ENCODE peak calls at places on chromosomes 1 and 21, in four cellular contexts. N is right lobe of liver, I is PC-3, K is dorsolateral prefrontal cortex. L is an unnamed sample.

GRCh38 chr1:247281001-247281574 is 25.2 kb downstream of the VN1R5 start:
- DNase-seq in N (no peak), I (no peak), K (no peak), L (no peak)

GRCh38 chr1:76474922-76475321 is 392.4 kb upstream of the ST6GALNAC5 start:
- DNase-seq in I (no peak), N (no peak), K (no peak), L (no peak)

GRCh38 chr1:234605983-234606730 is 3.8 kb downstream of the IRF2BP2 start:
- DNase-seq in K (no peak), N (peak), I (peak), L (no peak)

GRCh38 chr1:90616395-90616794 is 100.7 kb downstream of the BARHL2 start:
- DNase-seq in K (no peak), I (peak), N (no peak), L (no peak)

GRCh38 chr21:18869105-18869504 is 465.5 kb upstream of the TMPRSS15 start:
- DNase-seq in K (no peak), I (no peak), N (no peak), L (no peak)

GRCh38 chr1:155389831-155390230 is 69.1 kb downstream of the RUSC1 start:
- DNase-seq in K (no peak), I (peak), N (no peak), L (no peak)

GRCh38 chr1:8378202-8378601 is 60.3 kb downstream of the SLC45A1 start:
- DNase-seq in I (no peak), N (no peak), K (no peak), L (no peak)

GRCh38 chr1:169925505-169926482 is 32.1 kb upstream of the SCYL3 start:
- DNase-seq in K (no peak), N (no peak), I (peak), L (no peak)

GRCh38 chr1:118927826-118928225 is 60.3 kb downstream of the TBX15 start:
- DNase-seq in N (no peak), K (no peak), I (no peak), L (no peak)

GRCh38 chr1:217881607-217882332 is 250.6 kb downstream of the SPATA17 start:
- DNase-seq in K (peak), N (no peak), I (peak), L (no peak)

GRCh38 chr1:167661527-167662436 is 31.8 kb downstream of the RCSD1 start:
- DNase-seq in I (peak), N (no peak), K (no peak), L (no peak)

GRCh38 chr21:34008618-34009017 is 64.8 kb upstream of the MRPS6 start:
- DNase-seq in I (no peak), N (no peak), K (no peak), L (no peak)

GRCh38 chr1:3366181-3367051 is 88.0 kb upstream of the ARHGEF16 start:
- DNase-seq in I (peak), N (no peak), K (peak), L (no peak)

GRCh38 chr21:46182548-46183336 is 1.5 kb downstream of the SPATC1L start:
- DNase-seq in K (no peak), N (no peak), I (no peak), L (no peak)

GRCh38 chr21:46180079-46180722 is 4.1 kb downstream of the SPATC1L start:
- DNase-seq in I (no peak), N (no peak), K (no peak), L (no peak)

GRCh38 chr21:46180778-46181391 is 3.4 kb downstream of the SPATC1L start:
- DNase-seq in I (no peak), K (no peak), N (no peak), L (no peak)

GRCh38 chr21:46181436-46181835 is 2.8 kb downstream of the SPATC1L start:
- DNase-seq in N (no peak), I (no peak), K (no peak), L (no peak)

GRCh38 chr21:46181953-46182547 is 2.2 kb downstream of the SPATC1L start:
- DNase-seq in K (no peak), I (no peak), N (no peak), L (no peak)
- H3K27ac ChIP-seq in K (no peak), I (no peak), N (no peak), L (no peak)

DNA sequence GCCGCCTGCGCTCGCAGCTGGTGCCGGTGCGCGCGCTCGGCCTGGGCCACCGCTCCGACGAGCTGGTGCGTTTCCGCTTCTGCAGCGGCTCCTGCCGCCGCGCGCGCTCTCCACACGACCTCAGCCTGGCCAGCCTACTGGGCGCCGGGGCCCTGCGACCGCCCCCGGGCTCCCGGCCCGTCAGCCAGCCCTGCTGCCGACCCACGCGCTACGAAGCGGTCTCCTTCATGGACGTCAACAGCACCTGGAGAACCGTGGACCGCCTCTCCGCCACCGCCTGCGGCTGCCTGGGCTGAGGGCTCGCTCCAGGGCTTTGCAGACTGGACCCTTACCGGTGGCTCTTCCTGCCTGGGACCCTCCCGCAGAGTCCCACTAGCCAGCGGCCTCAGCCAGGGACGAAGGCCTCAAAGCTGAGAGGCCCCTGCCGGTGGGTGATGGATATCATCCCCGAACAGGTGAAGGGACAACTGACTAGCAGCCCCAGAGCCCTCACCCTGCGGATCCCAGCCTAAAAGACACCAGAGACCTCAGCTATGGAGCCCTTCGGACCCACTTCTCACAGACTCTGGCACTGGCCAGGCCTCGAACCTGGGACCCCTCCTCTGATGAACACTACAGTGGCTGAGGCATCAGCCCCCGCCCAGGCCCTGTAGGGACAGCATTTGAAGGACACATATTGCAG is 3.0 kb downstream of the ARTN start:
- DNase-seq in K (no peak), N (no peak), I (peak), L (no peak)
- H3K27ac ChIP-seq in K (peak), N (no peak), I (peak), L (peak)

GRCh38 chr1:236021424-236022135 is 43.3 kb downstream of the NID1 start:
- DNase-seq in N (no peak), K (no peak), I (no peak), L (no peak)
- H3K27ac ChIP-seq in N (no peak), K (no peak), I (no peak), L (no peak)

DNA sequence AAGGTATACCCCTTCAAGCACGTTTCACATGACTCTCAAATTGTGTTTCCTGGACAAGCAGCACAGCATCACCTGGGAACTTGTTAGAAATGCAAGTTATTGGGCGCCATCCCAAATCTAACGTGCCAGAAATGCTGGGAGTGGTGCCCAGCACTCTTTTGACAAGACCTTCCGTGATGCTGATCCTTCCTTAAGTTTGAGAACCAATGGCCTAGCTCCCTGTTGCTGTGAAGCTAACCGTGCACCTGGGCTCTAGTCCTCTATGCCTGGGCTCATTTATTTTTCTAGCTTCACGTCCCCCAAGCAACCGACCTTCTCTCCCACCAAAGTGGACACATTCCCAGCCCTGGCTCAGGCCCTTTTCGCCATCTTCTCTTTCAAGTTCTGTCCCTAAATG is 4.3 kb downstream of the BEST4 start:
- DNase-seq in K (no peak), N (no peak), I (no peak), L (no peak)
- H3K27ac ChIP-seq in K (no peak), N (no peak), I (no peak), L (no peak)

GRCh38 chr21:32477424-32477745 is 64.9 kb downstream of the EVA1C start:
- DNase-seq in I (no peak), K (no peak), N (no peak), L (no peak)

GRCh38 chr21:32474179-32475059 is 61.9 kb downstream of the EVA1C start:
- DNase-seq in N (no peak), K (no peak), I (peak), L (no peak)

GRCh38 chr21:32480381-32480780 is 67.9 kb downstream of the EVA1C start:
- DNase-seq in N (no peak), I (no peak), K (no peak), L (no peak)

GRCh38 chr21:32475162-32475812 is 62.8 kb downstream of the EVA1C start:
- DNase-seq in K (no peak), I (peak), N (no peak), L (no peak)

GRCh38 chr21:32476661-32477423 is 64.3 kb downstream of the EVA1C start:
- DNase-seq in K (no peak), I (no peak), N (no peak), L (no peak)
- H3K27ac ChIP-seq in K (no peak), I (no peak), N (no peak), L (no peak)